ENCODE peak calls at places on chromosomes 11 and 22, in seven cellular contexts. V is iris pigment epithelial cell; H is stimulated activated CD8-positive, alpha-beta memory T cell treated with anti-CD3 and anti-CD28 coated beads, Interleukin-7, amount 100 ng/mL, for 4 hours; K is neural progenitor cell; N is endodermal cell; U is EL; O is T follicular helper cell. J is an unnamed sample.

GRCh38 chr11:47466201-47466600 is 17.3 kb upstream of the RAPSN start:
- DNase-seq in O (no peak), N (no peak), U (no peak), K (no peak), H (no peak), V (peak), J (peak)

GRCh38 chr11:92776676-92777075 is 192.8 kb upstream of the MTNR1B start:
- DNase-seq in O (no peak), H (no peak), K (no peak), N (no peak), V (no peak), U (peak), J (no peak)

GRCh38 chr11:66190776-66191175 is 77.7 kb upstream of the RAB1B start:
- DNase-seq in U (no peak), V (no peak), H (no peak), O (no peak), K (no peak), N (no peak), J (no peak)

GRCh38 chr22:30802202-30803166 is 107.8 kb downstream of the OSBP2 start:
- DNase-seq in K (peak), U (peak), H (peak), O (peak), N (peak), V (peak), J (peak)

GRCh38 chr11:6022954-6023353 is 7.6 kb downstream of the OR56A1 start:
- DNase-seq in K (peak), H (no peak), V (peak), N (peak), U (peak), O (no peak), J (peak)

GRCh38 chr11:128488471-128488870 is 98.9 kb downstream of the ETS1 start:
- DNase-seq in V (peak), U (peak), K (no peak), O (no peak), H (no peak), N (no peak), J (peak)

GRCh38 chr11:127000291-127000968 is at the start of gene KIRREL3:
- DNase-seq in K (peak), O (no peak), U (peak), V (no peak), H (no peak), N (peak), J (peak)

GRCh38 chr11:118783724-118784495 is 7.1 kb downstream of the DDX6 start:
- DNase-seq in O (no peak), H (no peak), K (no peak), U (no peak), N (no peak), V (no peak), J (no peak)

GRCh38 chr11:18490736-18491485 is 35.3 kb downstream of the LDHAL6A start:
- DNase-seq in V (no peak), U (no peak), O (no peak), H (no peak), K (no peak), N (no peak), J (no peak)

GRCh38 chr11:102197759-102198158 is 87.5 kb downstream of the YAP1 start:
- DNase-seq in H (no peak), N (peak), K (peak), O (no peak), V (no peak), U (no peak), J (no peak)

GRCh38 chr11:2834893-2835767 is 50.4 kb downstream of the CDKN1C start:
- DNase-seq in V (no peak), H (no peak), K (no peak), U (no peak), N (peak), O (no peak), J (no peak)

GRCh38 chr11:13769188-13769587 is 100.7 kb downstream of the FAR1 start:
- DNase-seq in V (no peak), H (no peak), O (no peak), N (no peak), U (no peak), K (peak), J (no peak)

GRCh38 chr22:50577987-50578775 is at the start of gene CPT1B:
- DNase-seq in H (no peak), V (no peak), O (no peak), N (no peak), K (no peak), U (no peak), J (peak)